ENCODE peak calls at places on chromosomes 11 and 22, in six cellular contexts. C is right lobe of liver, Y is GM23338, Q is cardiac muscle cell, B is body of pancreas, W is tibial nerve. N is an unnamed sample. For H3K4me1, the result is how much of the 10 kb centered on the place peaks cover.

GRCh38 chr11:132913295-132913694 is 619.0 kb downstream of the OPCML start:
- DNase-seq in C (no peak), Y (no peak), Q (no peak), B (no peak), W (no peak), N (no peak)

GRCh38 chr11:65920035-65920802 is 993 bp downstream of the DRAP1 start:
- DNase-seq in C (peak), Y (no peak), Q (no peak), B (no peak), W (no peak), N (peak)

GRCh38 chr11:9313648-9314290 is 624 bp downstream of the TMEM41B start:
- DNase-seq in C (no peak), Y (peak), Q (peak), B (peak), W (no peak), N (no peak)

GRCh38 chr11:7571640-7572000 is 57.8 kb downstream of the PPFIBP2 start:
- DNase-seq in C (peak), Y (peak), Q (peak), B (peak), W (peak), N (peak)

GRCh38 chr11:125281831-125282595 is 117.5 kb downstream of the PKNOX2 start:
- DNase-seq in C (no peak), Y (no peak), Q (no peak), B (no peak), W (no peak), N (no peak)

GRCh38 chr22:45891471-45891995 is 85.4 kb downstream of the WNT7B start:
- DNase-seq in C (no peak), Y (no peak), Q (no peak), B (no peak), W (no peak), N (peak)

GRCh38 chr11:72528121-72528520 is 93.8 kb upstream of the CLPB start:
- DNase-seq in C (no peak), Y (no peak), Q (no peak), B (no peak), W (no peak), N (no peak)

GRCh38 chr22:46052801-46053562 is 76.0 kb upstream of the WNT7B start:
- DNase-seq in C (peak), Y (no peak), Q (peak), B (peak), W (no peak), N (peak)

GRCh38 chr11:125347261-125347585 is 148.8 kb downstream of the FEZ1 start:
- DNase-seq in C (no peak), Y (no peak), Q (no peak), B (no peak), W (no peak), N (no peak)

GRCh38 chr11:123308077-123308476 is 113.0 kb upstream of the CLMP start:
- DNase-seq in C (no peak), Y (no peak), Q (peak), B (no peak), W (peak), N (peak)

GRCh38 chr11:69584160-69584559 is 56.8 kb upstream of the CCND1 start:
- DNase-seq in C (no peak), Y (no peak), Q (no peak), B (no peak), W (no peak), N (no peak)

GRCh38 chr22:36546092-36546804 is 17.3 kb upstream of the EIF3D start:
- DNase-seq in C (no peak), Y (peak), Q (peak), B (peak), W (no peak), N (peak)

GRCh38 chr22:43885786-43886185 is 6.0 kb downstream of the PNPLA5 start:
- DNase-seq in C (no peak), Y (no peak), Q (no peak), B (no peak), W (no peak), N (no peak)

GRCh38 chr22:21657361-21658118 is 8.3 kb upstream of the PPIL2 start:
- DNase-seq in C (peak), Y (peak), Q (peak), B (peak), W (no peak), N (peak)

GRCh38 chr11:131977231-131977630 is 606.8 kb downstream of the NTM start:
- DNase-seq in C (no peak), Y (peak), Q (no peak), B (no peak), W (no peak), N (no peak)

GRCh38 chr22:22883090-22883727 is 4.4 kb upstream of the IGLL5 start:
- DNase-seq in C (no peak), Y (no peak), Q (no peak), B (no peak), W (no peak), N (no peak)

GRCh38 chr11:86438685-86439084 is 64.0 kb downstream of the CCDC81 start:
- DNase-seq in C (no peak), Y (no peak), Q (peak), B (no peak), W (no peak), N (no peak)

GRCh38 chr11:15124528-15124927 is 9.8 kb downstream of the INSC start:
- DNase-seq in C (no peak), Y (no peak), Q (no peak), B (no peak), W (no peak), N (no peak)
- H3K4me1 ChIP-seq in C (under half), Y (under half), Q (under half), B (under half), W (under half), N (under half)

DNA sequence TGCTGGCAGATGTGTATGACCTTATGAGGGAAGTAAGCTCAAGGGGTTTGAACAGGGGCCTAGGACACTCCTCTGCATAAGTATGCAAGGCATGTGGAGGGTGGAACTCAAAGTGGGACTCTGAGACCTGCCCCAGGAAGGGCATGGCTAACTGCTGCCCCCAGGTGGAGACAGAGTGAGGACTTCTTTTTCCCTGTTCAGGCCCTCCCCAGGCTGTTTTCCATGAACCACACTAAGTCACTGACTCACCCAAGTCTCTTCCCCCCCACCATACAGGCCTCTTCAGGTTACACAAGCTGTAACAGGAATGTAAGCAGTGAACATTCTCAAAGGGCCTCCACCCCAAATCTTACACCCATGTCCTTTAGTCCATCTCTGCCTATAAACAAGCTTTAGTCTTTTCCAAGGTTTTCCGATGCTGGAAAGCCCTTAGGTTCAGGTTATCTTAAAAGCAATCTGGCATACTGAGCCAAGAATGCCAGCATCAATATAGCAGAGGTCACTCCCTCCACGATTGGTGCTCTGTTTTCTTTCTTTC is 13.1 kb downstream of the EEF1G start:
- DNase-seq in C (peak), Y (peak), Q (peak), B (peak), W (peak), N (peak)
- TF ChIP-seq CTCF in C (peak), Y (peak), Q (peak), B (peak), W (peak), N (peak)

GRCh38 chr11:76245720-76246119 is 39.4 kb upstream of the WNT11 start:
- DNase-seq in C (no peak), Y (no peak), Q (no peak), B (no peak), W (no peak), N (no peak)
- H3K4me1 ChIP-seq in C (under half), Y (under half), Q (under half), B (under half), W (under half), N (under half)

GRCh38 chr11:33835143-33835878 is 56.6 kb downstream of the LMO2 start:
- DNase-seq in C (no peak), Y (no peak), Q (peak), B (no peak), W (peak), N (no peak)
- TF ChIP-seq CTCF in C (no peak), Y (peak), Q (peak), B (peak), W (no peak), N (peak)

DNA sequence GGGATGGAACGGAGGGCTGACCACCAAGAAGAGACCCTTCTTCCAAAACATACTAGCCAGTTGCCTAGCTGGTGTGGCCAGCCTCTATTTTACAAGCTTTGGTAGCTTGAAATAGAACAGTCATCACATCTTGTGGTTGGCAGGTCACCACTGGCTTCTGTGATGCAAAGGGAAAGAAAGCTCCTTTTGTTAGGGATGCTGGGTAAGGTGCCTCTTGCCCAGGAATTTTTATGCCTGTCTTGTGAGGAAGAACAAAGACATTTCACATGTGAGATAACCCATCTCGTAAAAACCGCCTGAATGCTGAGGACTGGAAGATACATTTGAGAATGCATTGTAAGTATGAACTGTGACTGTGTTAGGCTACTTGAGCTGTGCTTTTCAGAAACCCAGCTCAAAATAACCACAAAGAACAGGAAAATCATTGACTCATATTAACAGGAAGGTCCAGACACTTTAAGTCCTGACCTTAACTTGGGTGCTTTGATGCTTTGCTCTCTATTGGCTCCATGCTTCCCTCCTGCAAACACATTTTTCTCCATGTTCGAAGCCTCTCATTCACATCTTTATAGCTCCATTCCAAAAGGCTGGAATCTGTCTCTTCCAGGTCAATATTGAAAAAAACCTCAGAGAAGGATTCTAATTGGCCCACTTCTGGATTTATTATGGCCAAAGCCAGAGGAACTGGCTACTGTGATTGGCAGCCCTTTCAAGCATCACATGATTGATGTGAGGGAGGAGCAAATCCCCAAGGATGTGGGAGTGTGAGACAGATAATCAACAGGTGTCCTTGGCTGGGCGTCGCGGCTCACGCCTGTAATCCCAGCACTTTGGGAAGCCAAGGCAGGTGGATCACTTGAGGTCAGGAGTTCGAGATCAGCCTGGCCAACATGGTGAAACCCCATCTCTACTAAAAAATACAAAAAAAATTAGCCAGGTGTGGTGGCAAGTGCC is 53.9 kb downstream of the MICAL2 start:
- DNase-seq in C (no peak), Y (peak), Q (peak), B (no peak), W (no peak), N (no peak)
- H3K4me1 ChIP-seq in C (under half), Y (under half), Q (half or more), B (under half), W (under half), N (under half)

GRCh38 chr11:119689318-119689717 is 39.7 kb downstream of the NECTIN1 start:
- DNase-seq in C (no peak), Y (no peak), Q (no peak), B (no peak), W (no peak), N (no peak)

GRCh38 chr11:119693253-119693815 is 35.7 kb downstream of the NECTIN1 start:
- DNase-seq in C (no peak), Y (no peak), Q (no peak), B (no peak), W (no peak), N (no peak)

GRCh38 chr11:119692547-119692834 is 36.5 kb downstream of the NECTIN1 start:
- DNase-seq in C (no peak), Y (no peak), Q (no peak), B (no peak), W (no peak), N (no peak)

GRCh38 chr11:119691701-119692546 is 37.1 kb downstream of the NECTIN1 start:
- DNase-seq in C (no peak), Y (no peak), Q (no peak), B (no peak), W (no peak), N (no peak)

DNA sequence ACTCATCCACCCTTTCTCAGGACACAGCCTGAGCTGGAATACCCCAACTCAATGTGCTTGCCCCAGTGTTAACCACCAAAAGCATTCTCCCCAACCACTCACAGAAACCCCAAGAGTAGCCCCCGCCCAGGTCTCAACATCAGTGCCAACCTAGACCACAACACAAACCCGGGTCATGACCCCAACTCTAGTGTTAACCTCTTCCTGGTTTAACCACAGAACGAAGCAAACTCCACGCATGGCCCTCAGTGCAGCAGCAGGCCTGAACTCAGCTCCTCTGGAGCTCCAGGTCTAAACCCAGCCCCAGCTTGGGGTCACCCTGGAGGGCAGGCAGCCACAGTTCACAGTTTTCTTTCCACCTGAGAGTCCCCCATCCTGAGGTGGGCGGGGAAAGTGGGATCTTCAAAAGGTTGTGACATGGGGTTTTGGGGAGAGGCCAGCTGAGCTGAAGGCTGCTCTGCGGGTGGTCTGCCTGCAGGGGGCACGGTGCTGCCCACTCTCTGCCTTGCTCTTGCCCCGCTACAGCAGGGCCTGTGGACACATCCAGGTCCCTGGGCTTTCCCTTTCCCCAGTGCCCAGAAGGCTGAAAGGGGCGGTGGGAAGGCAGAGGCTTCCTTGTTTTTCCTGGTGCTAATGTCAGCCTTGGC is 37.9 kb downstream of the NECTIN1 start:
- DNase-seq in C (no peak), Y (no peak), Q (no peak), B (no peak), W (no peak), N (no peak)
- TF ChIP-seq CTCF in C (no peak), Y (no peak), Q (peak), B (no peak), W (no peak), N (peak)

GRCh38 chr22:26536762-26537134 is 24.5 kb upstream of the TFIP11 start:
- DNase-seq in C (no peak), Y (no peak), Q (no peak), B (no peak), W (no peak), N (no peak)
- H3K4me1 ChIP-seq in C (under half), Y (under half), Q (under half), B (under half), W (under half), N (under half)

GRCh38 chr11:85180528-85180927 is 446.6 kb downstream of the DLG2 start:
- DNase-seq in C (no peak), Y (no peak), Q (no peak), B (no peak), W (no peak), N (no peak)

GRCh38 chr11:85187992-85188391 is 439.2 kb downstream of the DLG2 start:
- DNase-seq in C (no peak), Y (no peak), Q (no peak), B (no peak), W (no peak), N (no peak)

DNA sequence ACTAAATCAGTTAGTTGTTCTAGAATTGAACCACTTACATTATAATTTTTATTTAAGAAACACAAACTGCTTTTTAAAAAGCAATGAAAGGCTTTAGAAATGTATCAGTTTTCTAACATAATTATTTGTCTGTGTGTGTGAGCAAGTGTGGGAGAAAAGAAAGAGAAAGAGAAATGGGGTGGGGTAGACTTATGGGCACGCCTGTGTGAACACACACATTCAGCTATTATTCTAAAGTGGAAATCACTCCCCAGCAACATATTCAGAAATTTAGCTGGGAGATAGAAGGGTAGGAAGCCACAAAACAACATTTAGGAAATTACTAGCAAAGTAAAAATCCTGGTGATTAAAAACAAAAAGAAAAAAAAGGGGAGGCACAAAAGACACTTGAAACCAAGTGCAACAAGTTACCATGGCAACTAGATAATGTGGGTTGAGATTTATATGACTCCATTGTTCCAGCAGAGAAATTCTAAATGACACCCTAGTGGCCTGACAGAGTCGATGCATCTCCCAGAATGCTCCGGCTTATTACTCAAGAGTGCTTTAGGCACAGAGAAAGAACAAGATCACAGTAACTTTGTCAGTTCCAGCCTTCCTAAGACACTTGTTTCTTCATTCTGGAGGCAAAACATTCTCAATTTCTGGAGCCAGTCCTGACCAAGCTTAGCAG is 444.6 kb downstream of the DLG2 start:
- DNase-seq in C (no peak), Y (peak), Q (no peak), B (peak), W (no peak), N (no peak)
- TF ChIP-seq CTCF in C (no peak), Y (peak), Q (no peak), B (peak), W (peak), N (peak)

GRCh38 chr11:44728491-44728910 is 1.7 kb downstream of the TSPAN18 start:
- DNase-seq in C (no peak), Y (peak), Q (no peak), B (no peak), W (no peak), N (no peak)
- H3K4me1 ChIP-seq in C (under half), Y (half or more), Q (half or more), B (under half), W (under half), N (under half)

GRCh38 chr11:67465190-67465522 is 3.9 kb downstream of the TMEM134 start:
- DNase-seq in C (no peak), Y (peak), Q (no peak), B (no peak), W (no peak), N (no peak)
- TF ChIP-seq CTCF in C (no peak), Y (no peak), Q (no peak), B (no peak), W (no peak), N (no peak)

N was measured in BE2C.